ENCODE peak calls at places on chromosomes 6 and 20, in nine cellular contexts. One of them, this sample, is unnamed.
A peak's percentile ranks its signal among the peaks of the same experiment; 100 is the strongest.

GRCh38 chr6:15763827-15764226 is 101.0 kb upstream of the DTNBP1 start:
- DNase-seq in choroid plexus epithelial cell: peak; percentile 65
- DNase-seq in Panc1: no peak
- DNase-seq in stomach: no peak
- DNase-seq in AG08396: no peak
- DNase-seq in T-helper 1 cell: no peak
- DNase-seq in hepatic stellate cell: no peak
- DNase-seq in ascending aorta: no peak
- DNase-seq in endothelial cell: no peak
- DNase-seq in this sample: no peak

GRCh38 chr6:164085086-164085485 is 670.6 kb downstream of the QKI start:
- DNase-seq in T-helper 1 cell: no peak
- DNase-seq in hepatic stellate cell: no peak
- DNase-seq in Panc1: no peak
- DNase-seq in AG08396: no peak
- DNase-seq in ascending aorta: no peak
- DNase-seq in choroid plexus epithelial cell: no peak
- DNase-seq in stomach: no peak
- DNase-seq in endothelial cell: no peak
- DNase-seq in this sample: no peak

GRCh38 chr20:4234128-4234527 is 218.8 kb upstream of the RNF24 start:
- DNase-seq in AG08396: peak; percentile 69
- DNase-seq in endothelial cell: no peak
- DNase-seq in choroid plexus epithelial cell: peak; percentile 67
- DNase-seq in ascending aorta: peak; percentile 88
- DNase-seq in hepatic stellate cell: peak; percentile 61
- DNase-seq in Panc1: no peak
- DNase-seq in T-helper 1 cell: no peak
- DNase-seq in stomach: no peak
- DNase-seq in this sample: no peak

GRCh38 chr6:153800580-153800979 is 238.5 kb upstream of the OPRM1 start:
- DNase-seq in Panc1: no peak
- DNase-seq in T-helper 1 cell: no peak
- DNase-seq in choroid plexus epithelial cell: no peak
- DNase-seq in AG08396: no peak
- DNase-seq in hepatic stellate cell: no peak
- DNase-seq in endothelial cell: no peak
- DNase-seq in ascending aorta: no peak
- DNase-seq in stomach: no peak
- DNase-seq in this sample: no peak

GRCh38 chr6:137165375-137166246 is 7.8 kb downstream of the IL22RA2 start:
- DNase-seq in Panc1: no peak
- DNase-seq in ascending aorta: no peak
- DNase-seq in AG08396: no peak
- DNase-seq in T-helper 1 cell: peak; percentile 59
- DNase-seq in choroid plexus epithelial cell: peak; percentile 33
- DNase-seq in stomach: peak; percentile 69
- DNase-seq in endothelial cell: no peak
- DNase-seq in hepatic stellate cell: no peak
- DNase-seq in this sample: peak; percentile 32

GRCh38 chr20:2093200-2093781 is 8.3 kb upstream of the STK35 start:
- DNase-seq in Panc1: no peak
- DNase-seq in hepatic stellate cell: no peak
- DNase-seq in AG08396: no peak
- DNase-seq in choroid plexus epithelial cell: no peak
- DNase-seq in T-helper 1 cell: peak; percentile 12
- DNase-seq in stomach: peak; percentile 43
- DNase-seq in ascending aorta: no peak
- DNase-seq in endothelial cell: peak; percentile 33
- DNase-seq in this sample: peak; percentile 37

GRCh38 chr20:59324441-59324840 is 24.0 kb downstream of the EDN3 start:
- DNase-seq in choroid plexus epithelial cell: no peak
- DNase-seq in T-helper 1 cell: no peak
- DNase-seq in endothelial cell: no peak
- DNase-seq in stomach: no peak
- DNase-seq in hepatic stellate cell: no peak
- DNase-seq in ascending aorta: no peak
- DNase-seq in AG08396: no peak
- DNase-seq in Panc1: no peak
- DNase-seq in this sample: no peak

GRCh38 chr6:114049367-114049966 is 78.5 kb upstream of the HDAC2 start:
- DNase-seq in ascending aorta: no peak
- DNase-seq in hepatic stellate cell: no peak
- DNase-seq in T-helper 1 cell: no peak
- DNase-seq in stomach: no peak
- DNase-seq in Panc1: no peak
- DNase-seq in AG08396: peak; percentile 10
- DNase-seq in choroid plexus epithelial cell: peak; percentile 45
- DNase-seq in endothelial cell: no peak
- DNase-seq in this sample: no peak

GRCh38 chr20:32119734-32120133 is 10.2 kb downstream of the TM9SF4 start:
- DNase-seq in ascending aorta: no peak
- DNase-seq in AG08396: no peak
- DNase-seq in stomach: no peak
- DNase-seq in choroid plexus epithelial cell: no peak
- DNase-seq in endothelial cell: no peak
- DNase-seq in Panc1: no peak
- DNase-seq in hepatic stellate cell: no peak
- DNase-seq in T-helper 1 cell: no peak
- DNase-seq in this sample: no peak

GRCh38 chr6:163054641-163055040 is 326.9 kb downstream of the PACRG start:
- DNase-seq in endothelial cell: no peak
- DNase-seq in AG08396: no peak
- DNase-seq in hepatic stellate cell: no peak
- DNase-seq in stomach: no peak
- DNase-seq in ascending aorta: no peak
- DNase-seq in Panc1: no peak
- DNase-seq in choroid plexus epithelial cell: no peak
- DNase-seq in T-helper 1 cell: no peak
- DNase-seq in this sample: no peak

GRCh38 chr6:168376811-168377480 is 57.4 kb upstream of the DACT2 start:
- DNase-seq in ascending aorta: no peak
- DNase-seq in stomach: no peak
- DNase-seq in Panc1: no peak
- DNase-seq in T-helper 1 cell: no peak
- DNase-seq in endothelial cell: no peak
- DNase-seq in hepatic stellate cell: no peak
- DNase-seq in choroid plexus epithelial cell: no peak
- DNase-seq in AG08396: no peak
- DNase-seq in this sample: no peak

GRCh38 chr6:3226422-3227362 is 761 bp downstream of the TUBB2B start:
- DNase-seq in hepatic stellate cell: no peak
- DNase-seq in AG08396: peak; percentile 42
- DNase-seq in T-helper 1 cell: no peak
- DNase-seq in choroid plexus epithelial cell: no peak
- DNase-seq in endothelial cell: peak; percentile 51
- DNase-seq in ascending aorta: no peak
- DNase-seq in Panc1: no peak
- DNase-seq in stomach: no peak
- DNase-seq in this sample: peak; percentile 66

GRCh38 chr6:26272171-26272631 is 92.8 kb upstream of the BTN3A2 start:
- DNase-seq in T-helper 1 cell: peak; percentile 74
- DNase-seq in ascending aorta: peak; percentile 76
- DNase-seq in stomach: peak; percentile 50
- DNase-seq in AG08396: peak; percentile 14
- DNase-seq in endothelial cell: peak; percentile 46
- DNase-seq in Panc1: no peak
- DNase-seq in hepatic stellate cell: no peak
- DNase-seq in choroid plexus epithelial cell: peak; percentile 23
- DNase-seq in this sample: no peak

GRCh38 chr6:94349227-94349626 is 929.9 kb upstream of the EPHA7 start:
- DNase-seq in choroid plexus epithelial cell: no peak
- DNase-seq in ascending aorta: no peak
- DNase-seq in Panc1: no peak
- DNase-seq in endothelial cell: no peak
- DNase-seq in AG08396: no peak
- DNase-seq in T-helper 1 cell: no peak
- DNase-seq in hepatic stellate cell: no peak
- DNase-seq in stomach: no peak
- DNase-seq in this sample: no peak

GRCh38 chr6:154343473-154344308 is 12.9 kb downstream of the IPCEF1 start:
- DNase-seq in AG08396: no peak
- DNase-seq in hepatic stellate cell: peak; percentile 9
- DNase-seq in ascending aorta: no peak
- DNase-seq in endothelial cell: no peak
- DNase-seq in choroid plexus epithelial cell: peak; percentile 69
- DNase-seq in Panc1: no peak
- DNase-seq in stomach: peak; percentile 81
- DNase-seq in T-helper 1 cell: no peak
- DNase-seq in this sample: no peak

GRCh38 chr6:166008441-166009369 is 158.9 kb downstream of the TBXT start:
- DNase-seq in endothelial cell: no peak
- DNase-seq in choroid plexus epithelial cell: peak; percentile 74
- DNase-seq in hepatic stellate cell: no peak
- DNase-seq in T-helper 1 cell: no peak
- DNase-seq in Panc1: no peak
- DNase-seq in AG08396: peak; percentile 43
- DNase-seq in ascending aorta: no peak
- DNase-seq in stomach: no peak
- DNase-seq in this sample: no peak

GRCh38 chr6:159098636-159099106 is 53.9 kb upstream of the TAGAP start:
- DNase-seq in Panc1: no peak
- DNase-seq in ascending aorta: no peak
- DNase-seq in choroid plexus epithelial cell: no peak
- DNase-seq in stomach: no peak
- DNase-seq in hepatic stellate cell: no peak
- DNase-seq in T-helper 1 cell: peak; percentile 55
- DNase-seq in AG08396: no peak
- DNase-seq in endothelial cell: no peak
- DNase-seq in this sample: peak; percentile 46

GRCh38 chr6:106799008-106799952 is 169.9 kb downstream of the QRSL1 start:
- DNase-seq in ascending aorta: no peak
- DNase-seq in T-helper 1 cell: no peak
- DNase-seq in stomach: no peak
- DNase-seq in choroid plexus epithelial cell: peak; percentile 12
- DNase-seq in endothelial cell: no peak
- DNase-seq in AG08396: peak; percentile 29
- DNase-seq in hepatic stellate cell: no peak
- DNase-seq in Panc1: no peak
- DNase-seq in this sample: no peak

GRCh38 chr6:108176281-108177089 is 10.7 kb downstream of the NR2E1 start:
- DNase-seq in choroid plexus epithelial cell: no peak
- DNase-seq in Panc1: no peak
- DNase-seq in stomach: no peak
- DNase-seq in AG08396: no peak
- DNase-seq in hepatic stellate cell: no peak
- DNase-seq in ascending aorta: peak; percentile 45
- DNase-seq in endothelial cell: no peak
- DNase-seq in T-helper 1 cell: no peak
- DNase-seq in this sample: no peak

GRCh38 chr20:60718743-60719142 is 533.3 kb upstream of the CDH4 start:
- DNase-seq in T-helper 1 cell: no peak
- DNase-seq in stomach: no peak
- DNase-seq in AG08396: no peak
- DNase-seq in ascending aorta: no peak
- DNase-seq in choroid plexus epithelial cell: no peak
- DNase-seq in hepatic stellate cell: no peak
- DNase-seq in endothelial cell: peak; percentile 6
- DNase-seq in Panc1: no peak
- DNase-seq in this sample: no peak

GRCh38 chr20:63635431-63636141 is 8.7 kb upstream of the GMEB2 start:
- DNase-seq in endothelial cell: no peak
- DNase-seq in T-helper 1 cell: peak; percentile 90
- DNase-seq in Panc1: no peak
- DNase-seq in choroid plexus epithelial cell: no peak
- DNase-seq in ascending aorta: no peak
- DNase-seq in stomach: peak; percentile 41
- DNase-seq in hepatic stellate cell: no peak
- DNase-seq in AG08396: no peak
- DNase-seq in this sample: no peak

This sample was measured in GM20000.